ENCODE peak calls at places on chromosomes 13 and 19, in five cellular contexts. One of them, this sample, is unnamed.
A peak's percentile ranks its signal among the peaks of the same experiment; 100 is the strongest.

GRCh38 chr13:49838989-49839388 is 46.5 kb upstream of the KPNA3 start:
- DNase-seq in HepG2: peak; percentile 74
- DNase-seq in K562: peak; percentile 23
- DNase-seq in WTC11: no peak
- DNase-seq in H1: no peak
- DNase-seq in this sample: no peak

GRCh38 chr19:45451181-45451849 is 16.5 kb upstream of the FOSB start:
- DNase-seq in H1: no peak
- DNase-seq in K562: no peak
- DNase-seq in WTC11: no peak
- DNase-seq in HepG2: no peak
- DNase-seq in this sample: no peak

GRCh38 chr19:35742121-35742724 is at the start of gene IGFLR1:
- DNase-seq in HepG2: no peak
- DNase-seq in WTC11: no peak
- DNase-seq in K562: no peak
- DNase-seq in H1: no peak
- DNase-seq in this sample: no peak

GRCh38 chr13:44573790-44574465 is 2.2 kb downstream of the TSC22D1 start:
- DNase-seq in HepG2: peak; percentile 11
- DNase-seq in WTC11: no peak
- DNase-seq in K562: no peak
- DNase-seq in H1: no peak
- DNase-seq in this sample: no peak

GRCh38 chr13:36882829-36883390 is 37.1 kb downstream of the SMAD9 start:
- DNase-seq in H1: no peak
- DNase-seq in HepG2: peak; percentile 99
- DNase-seq in WTC11: no peak
- DNase-seq in K562: no peak
- DNase-seq in this sample: no peak

GRCh38 chr13:100197591-100198365 is 108.9 kb downstream of the PCCA start:
- DNase-seq in K562: no peak
- DNase-seq in H1: no peak
- DNase-seq in WTC11: no peak
- DNase-seq in HepG2: no peak
- DNase-seq in this sample: no peak

GRCh38 chr13:29771247-29771646 is 79.2 kb downstream of the UBL3 start:
- DNase-seq in H1: no peak
- DNase-seq in HepG2: peak; percentile 23
- DNase-seq in WTC11: no peak
- DNase-seq in K562: no peak
- DNase-seq in this sample: peak; percentile 37

GRCh38 chr13:50678464-50679162 is 164.9 kb downstream of the DLEU7 start:
- DNase-seq in K562: no peak
- DNase-seq in H1: no peak
- DNase-seq in WTC11: no peak
- DNase-seq in HepG2: no peak
- DNase-seq in this sample: peak; percentile 36

GRCh38 chr13:21576424-21576823 is 27.5 kb downstream of the MICU2 start:
- DNase-seq in HepG2: no peak
- DNase-seq in H1: no peak
- DNase-seq in WTC11: no peak
- DNase-seq in K562: peak; percentile 12
- DNase-seq in this sample: no peak

GRCh38 chr13:26539738-26540292 is 17.7 kb upstream of the WASF3 start:
- DNase-seq in H1: no peak
- DNase-seq in WTC11: no peak
- DNase-seq in K562: no peak
- DNase-seq in HepG2: no peak
- DNase-seq in this sample: no peak

GRCh38 chr19:49339364-49340068 is 4.3 kb downstream of the CD37 start:
- DNase-seq in HepG2: no peak
- DNase-seq in H1: peak; percentile 92
- DNase-seq in WTC11: peak; percentile 93
- DNase-seq in K562: peak; percentile 68
- DNase-seq in this sample: no peak

GRCh38 chr13:102772042-102772425 is 1.6 kb downstream of the TEX30 start:
- DNase-seq in H1: no peak
- DNase-seq in K562: no peak
- DNase-seq in HepG2: no peak
- DNase-seq in WTC11: no peak
- DNase-seq in this sample: no peak

GRCh38 chr13:67554296-67554695 is 324.2 kb upstream of the PCDH9 start:
- DNase-seq in K562: no peak
- DNase-seq in H1: no peak
- DNase-seq in HepG2: no peak
- DNase-seq in WTC11: no peak
- DNase-seq in this sample: no peak

GRCh38 chr13:20512042-20512683 is 13.5 kb downstream of the CRYL1 start:
- DNase-seq in K562: no peak
- DNase-seq in HepG2: no peak
- DNase-seq in H1: no peak
- DNase-seq in WTC11: peak; percentile 64
- DNase-seq in this sample: no peak

GRCh38 chr19:53254451-53255341 is at the start of gene ZNF677:
- DNase-seq in H1: peak; percentile 64
- DNase-seq in K562: peak; percentile 54
- DNase-seq in WTC11: peak; percentile 90
- DNase-seq in HepG2: no peak
- DNase-seq in this sample: no peak

GRCh38 chr13:99005609-99006008 is 27.7 kb upstream of the DOCK9 start:
- DNase-seq in HepG2: no peak
- DNase-seq in WTC11: no peak
- DNase-seq in K562: no peak
- DNase-seq in H1: no peak
- DNase-seq in this sample: no peak

GRCh38 chr19:29873801-29874575 is 62.2 kb downstream of the CCNE1 start:
- DNase-seq in WTC11: no peak
- DNase-seq in K562: no peak
- DNase-seq in H1: no peak
- DNase-seq in HepG2: no peak
- DNase-seq in this sample: no peak

GRCh38 chr13:69947577-69947976 is 160.0 kb upstream of the ATXN8OS start:
- DNase-seq in HepG2: no peak
- DNase-seq in H1: no peak
- DNase-seq in K562: no peak
- DNase-seq in WTC11: no peak
- DNase-seq in this sample: no peak

GRCh38 chr13:27795718-27796019 is 3.4 kb downstream of the GSX1 start:
- DNase-seq in HepG2: no peak
- DNase-seq in K562: no peak
- DNase-seq in WTC11: no peak
- DNase-seq in H1: no peak
- DNase-seq in this sample: no peak
- TF ChIP-seq ATF3 in HepG2: no peak
- TF ChIP-seq ATF3 in K562: no peak
- TF ChIP-seq ATF3 in WTC11: no peak
- TF ChIP-seq ATF3 in H1: no peak
- TF ChIP-seq ATF3 in this sample: no peak

GRCh38 chr13:111876506-111876905 is 190.4 kb upstream of the SOX1 start:
- DNase-seq in HepG2: no peak
- DNase-seq in H1: no peak
- DNase-seq in WTC11: no peak
- DNase-seq in K562: no peak
- DNase-seq in this sample: no peak

GRCh38 chr13:111872475-111873150 is 194.3 kb upstream of the SOX1 start:
- DNase-seq in HepG2: no peak
- DNase-seq in H1: no peak
- DNase-seq in K562: no peak
- DNase-seq in WTC11: no peak
- DNase-seq in this sample: no peak

GRCh38 chr13:111875922-111876321 is 191.0 kb upstream of the SOX1 start:
- DNase-seq in H1: no peak
- DNase-seq in HepG2: no peak
- DNase-seq in WTC11: no peak
- DNase-seq in K562: no peak
- DNase-seq in this sample: no peak

GRCh38 chr13:111874981-111875380 is 192.0 kb upstream of the SOX1 start:
- DNase-seq in WTC11: no peak
- DNase-seq in H1: no peak
- DNase-seq in K562: no peak
- DNase-seq in HepG2: no peak
- DNase-seq in this sample: no peak

DNA sequence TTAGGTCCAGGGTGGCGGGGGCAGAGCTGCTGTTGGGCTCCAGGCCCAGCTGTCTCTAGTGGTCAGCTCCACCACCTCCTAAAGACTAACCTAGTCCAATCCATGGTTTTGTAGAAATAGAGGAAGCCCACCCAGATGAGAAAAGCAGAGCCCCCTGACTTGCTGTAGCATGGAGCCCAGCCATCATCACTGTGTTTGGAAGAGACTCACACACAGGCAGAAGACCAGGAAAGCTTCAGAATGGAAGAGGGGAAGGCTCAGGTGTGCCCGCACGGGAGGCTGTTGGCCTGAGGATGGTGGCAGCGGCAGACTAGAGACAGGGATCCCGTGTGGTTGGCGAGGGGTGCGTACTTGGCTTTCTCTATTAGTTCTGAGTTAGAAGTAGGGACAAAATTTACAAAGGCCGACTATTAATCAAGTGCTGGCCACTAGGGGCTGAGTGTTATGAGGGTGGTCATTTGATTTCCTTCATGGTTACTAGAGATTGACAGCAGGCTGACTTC is 193.2 kb upstream of the SOX1 start:
- DNase-seq in WTC11: no peak
- DNase-seq in HepG2: no peak
- DNase-seq in H1: no peak
- DNase-seq in K562: no peak
- DNase-seq in this sample: no peak
- TF ChIP-seq ATF3 in WTC11: no peak
- TF ChIP-seq ATF3 in HepG2: no peak
- TF ChIP-seq ATF3 in H1: no peak
- TF ChIP-seq ATF3 in K562: no peak
- TF ChIP-seq ATF3 in this sample: no peak

DNA sequence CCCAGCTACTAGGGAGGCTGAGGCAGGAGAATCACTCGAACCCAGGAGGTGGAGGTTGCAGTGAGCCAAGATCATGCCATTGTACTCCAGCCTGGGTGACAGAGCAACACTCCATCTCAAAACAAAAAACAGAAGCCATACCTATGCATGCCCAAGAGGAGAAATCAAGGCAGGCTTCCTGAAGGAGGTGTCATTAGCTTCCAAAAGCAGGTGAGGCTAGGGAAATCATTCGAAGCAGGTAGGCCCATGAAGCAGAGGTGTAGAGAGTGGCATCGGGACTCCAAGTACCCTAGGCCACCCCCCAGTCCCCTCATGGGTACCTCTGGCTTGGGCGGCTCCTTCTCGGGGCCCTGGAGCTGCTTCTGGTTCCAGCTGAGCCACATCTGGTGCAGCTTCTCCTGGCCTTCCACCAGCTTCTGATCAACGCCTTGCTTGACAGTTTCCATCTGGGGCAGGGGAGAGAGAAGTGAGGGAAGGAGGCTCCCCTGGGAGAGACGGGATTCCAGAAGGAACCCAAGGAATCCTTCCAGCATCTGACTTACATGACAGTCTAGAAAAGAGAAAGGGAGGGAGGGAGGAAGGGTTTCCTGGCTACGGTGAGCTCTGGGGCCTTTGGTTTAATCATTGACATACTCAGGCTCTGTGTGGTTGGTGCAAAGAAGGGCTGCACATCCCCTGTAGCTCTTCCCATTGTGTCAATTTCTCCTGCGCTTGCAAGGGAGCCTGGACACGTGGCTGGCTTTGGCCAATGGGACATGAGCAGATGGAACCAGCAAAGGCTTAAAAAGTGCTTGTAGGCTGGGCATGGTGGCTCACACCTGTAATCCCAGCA is 13.1 kb upstream of the TICAM1 start:
- DNase-seq in K562: no peak
- DNase-seq in HepG2: peak; percentile 75
- DNase-seq in H1: no peak
- DNase-seq in WTC11: no peak
- DNase-seq in this sample: no peak
- TF ChIP-seq ATF3 in K562: no peak
- TF ChIP-seq ATF3 in HepG2: no peak
- TF ChIP-seq ATF3 in H1: no peak
- TF ChIP-seq ATF3 in WTC11: no peak
- TF ChIP-seq ATF3 in this sample: no peak

DNA sequence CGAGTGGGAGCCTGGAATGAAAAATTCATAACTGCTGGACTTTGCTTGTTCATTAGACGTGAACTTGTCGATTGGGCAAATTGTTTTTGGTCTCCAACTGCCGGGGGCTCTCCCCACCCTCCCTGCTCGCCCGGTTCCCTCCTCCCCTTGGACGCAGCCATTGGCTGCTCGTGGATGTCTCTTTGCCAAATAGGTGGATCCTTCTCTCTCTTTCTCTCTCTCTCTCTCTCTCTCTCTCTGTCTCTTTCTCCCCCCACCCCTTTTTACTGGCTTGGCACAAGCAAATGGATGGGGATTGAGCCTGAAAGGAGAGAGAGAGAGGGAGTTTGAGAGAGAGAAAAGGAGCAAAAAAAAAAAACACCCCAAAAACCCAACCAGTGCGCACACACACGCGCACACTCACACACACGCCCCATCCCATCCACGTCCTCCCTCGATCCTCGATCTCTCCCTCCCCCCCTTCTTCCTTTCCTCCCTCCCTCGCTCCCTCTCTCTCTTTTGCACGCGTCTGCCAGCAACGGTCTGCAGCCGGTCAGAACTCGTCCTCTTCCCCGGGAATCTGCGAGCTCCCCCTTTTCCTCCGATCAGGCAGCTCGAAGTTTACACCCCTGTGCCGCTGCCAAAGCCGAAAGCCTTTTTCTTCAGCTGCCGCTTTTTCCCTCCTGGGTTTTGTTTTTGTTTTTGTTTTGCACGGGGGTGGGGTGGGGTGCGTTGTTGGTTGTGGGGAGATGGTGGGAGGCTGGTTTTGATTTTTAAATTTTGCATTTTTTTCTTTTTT is 27.8 kb downstream of the NFIX start:
- DNase-seq in H1: no peak
- DNase-seq in WTC11: peak; percentile 61
- DNase-seq in K562: peak; percentile 76
- DNase-seq in HepG2: peak; percentile 79
- DNase-seq in this sample: no peak
- TF ChIP-seq ATF3 in H1: no peak
- TF ChIP-seq ATF3 in WTC11: no peak
- TF ChIP-seq ATF3 in K562: no peak
- TF ChIP-seq ATF3 in HepG2: no peak
- TF ChIP-seq ATF3 in this sample: no peak

DNA sequence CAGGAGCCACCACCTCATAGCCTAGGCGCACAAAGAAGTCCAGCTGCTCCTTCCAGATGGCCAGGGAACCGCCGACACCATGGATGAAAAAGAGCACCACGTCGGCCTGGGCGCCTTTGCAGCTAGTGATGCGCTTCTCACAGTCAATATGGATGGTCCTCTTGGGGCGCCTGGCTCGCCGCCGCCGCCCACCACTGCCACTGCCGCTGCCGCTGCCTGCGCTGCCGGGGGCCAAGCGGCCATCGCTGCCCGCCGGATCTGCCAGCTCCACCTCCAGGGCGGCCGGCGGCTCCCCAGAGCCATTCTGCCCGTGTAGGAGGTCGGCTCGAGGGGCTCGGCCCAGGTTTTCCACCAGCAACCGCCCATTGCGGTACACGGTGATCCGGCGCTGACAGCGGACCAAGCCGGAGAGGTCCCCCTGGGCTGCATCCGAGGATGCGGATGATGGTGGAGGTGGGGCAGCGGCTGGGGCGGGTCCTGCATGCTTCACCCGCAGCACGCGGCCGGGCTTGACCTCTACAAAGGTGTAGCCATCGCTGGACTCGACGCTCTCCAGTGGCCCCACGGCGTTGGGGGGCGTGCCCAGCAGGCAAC is 2.1 kb downstream of the ABHD8 start:
- DNase-seq in H1: no peak
- DNase-seq in HepG2: no peak
- DNase-seq in WTC11: no peak
- DNase-seq in K562: no peak
- DNase-seq in this sample: no peak
- TF ChIP-seq ATF3 in H1: no peak
- TF ChIP-seq ATF3 in HepG2: no peak
- TF ChIP-seq ATF3 in WTC11: no peak
- TF ChIP-seq ATF3 in K562: no peak
- TF ChIP-seq ATF3 in this sample: no peak

This sample was measured in HCT116.